ENCODE peak calls at places on chromosomes 5 and 9, in seven cellular contexts. U is stimulated activated CD8-positive, alpha-beta memory T cell treated with anti-CD3 and anti-CD28 coated beads, Interleukin-4, amount 100 ng/mL, for 4 hours; S is stimulated activated naive CD8-positive, alpha-beta T cell treated with anti-CD3 and anti-CD28 coated beads, Interleukin-15, amount 100 ng/mL, for 72 hours; X is NCI-H1694 treated with DMSO at 0.1 percent for 48 hours; Z is NCI-H1436 treated with DMSO at 0.1 percent for 48 hours; E is activated CD8-positive, alpha-beta T cell treated with anti-CD3 and anti-CD28 coated beads for 36 hours; T is mesothelial cell of epicardium. G is an unnamed sample.

GRCh38 chr5:167947312-167947711 is 344.1 kb upstream of the WWC1 start:
- DNase-seq in U (no peak), S (no peak), X (no peak), Z (no peak), E (no peak), T (no peak), G (no peak)

GRCh38 chr5:42951169-42951846 is 88.8 kb downstream of the ANXA2R start:
- DNase-seq in U (peak; percentile 38), S (peak; percentile 86), X (peak; percentile 18), Z (no peak), E (peak; percentile 89), T (no peak), G (peak; percentile 31)

GRCh38 chr5:126015244-126016054 is 407.8 kb upstream of the GRAMD2B start:
- DNase-seq in U (no peak), S (no peak), X (peak; percentile 25), Z (peak; percentile 71), E (no peak), T (no peak), G (no peak)

GRCh38 chr5:84274585-84275468 is 109.9 kb downstream of the EDIL3 start:
- DNase-seq in U (no peak), S (no peak), X (peak; percentile 15), Z (no peak), E (peak; percentile 36), T (peak; percentile 45), G (no peak)

GRCh38 chr5:104189909-104190308 is 627.3 kb upstream of the NUDT12 start:
- DNase-seq in U (no peak), S (no peak), X (no peak), Z (no peak), E (no peak), T (no peak), G (no peak)

GRCh38 chr9:114081441-114082016 is 3.4 kb upstream of the AMBP start:
- DNase-seq in U (no peak), S (no peak), X (no peak), Z (no peak), E (no peak), T (peak; percentile 16), G (no peak)

GRCh38 chr9:110895141-110895912 is 142.9 kb downstream of the LPAR1 start:
- DNase-seq in U (no peak), S (no peak), X (no peak), Z (no peak), E (no peak), T (no peak), G (no peak)

GRCh38 chr5:97266576-97266975 is 83.5 kb upstream of the RIOK2 start:
- DNase-seq in U (no peak), S (no peak), X (no peak), Z (no peak), E (no peak), T (no peak), G (no peak)

GRCh38 chr9:90890146-90890545 is 88.5 kb downstream of the SYK start:
- DNase-seq in U (no peak), S (no peak), X (no peak), Z (no peak), E (no peak), T (peak; percentile 26), G (no peak)